ENCODE peak calls at places on chromosomes 4 and X, in eight cellular contexts. C is astrocyte of the hippocampus; A is nucleus accumbens; V is osteocyte; I is Jurkat, Clone E6-1; E is NCI-H2081; L is foreskin fibroblast; J is A172. D is an unnamed sample.

GRCh38 chr4:5758741-5759140 is 47.7 kb downstream of the EVC start:
- DNase-seq in C (peak), A (peak), V (peak), I (no peak), E (no peak), L (peak), J (peak), D (no peak)

GRCh38 chrX:1178580-1179057 is 33.8 kb downstream of the CRLF2 start:
- DNase-seq in C (peak), A (no peak), V (peak), I (no peak), E (no peak), L (no peak), J (no peak), D (no peak)

GRCh38 chr4:128349921-128350320 is 62.3 kb upstream of the PGRMC2 start:
- DNase-seq in C (no peak), A (no peak), V (no peak), I (no peak), E (no peak), L (peak), J (peak), D (no peak)

GRCh38 chr4:76252271-76252653 is 741 bp downstream of the FAM47E start:
- DNase-seq in C (no peak), A (no peak), V (no peak), I (no peak), E (no peak), L (peak), J (no peak), D (no peak)

GRCh38 chr4:26048962-26049361 is 134.9 kb downstream of the SMIM20 start:
- DNase-seq in C (no peak), A (no peak), V (no peak), I (no peak), E (no peak), L (peak), J (no peak), D (no peak)

GRCh38 chrX:129679856-129680255 is 25.1 kb upstream of the APLN start:
- DNase-seq in C (no peak), A (no peak), V (peak), I (no peak), E (peak), L (no peak), J (no peak), D (no peak)

GRCh38 chr4:155319506-155319905 is 57.3 kb downstream of the MAP9 start:
- DNase-seq in C (peak), A (no peak), V (no peak), I (no peak), E (no peak), L (no peak), J (peak), D (no peak)

GRCh38 chr4:73069338-73070071 is at the start of gene COX18:
- DNase-seq in C (peak), A (peak), V (peak), I (peak), E (peak), L (peak), J (peak), D (peak)

GRCh38 chr4:7381890-7382633 is 52.7 kb downstream of the PSAPL1 start:
- DNase-seq in C (no peak), A (no peak), V (no peak), I (no peak), E (no peak), L (no peak), J (no peak), D (no peak)

GRCh38 chr4:24741915-24742314 is 53.5 kb upstream of the SOD3 start:
- DNase-seq in C (no peak), A (no peak), V (peak), I (no peak), E (no peak), L (no peak), J (no peak), D (no peak)

GRCh38 chr4:176013466-176014247 is 52.0 kb upstream of the WDR17 start:
- DNase-seq in C (no peak), A (no peak), V (no peak), I (no peak), E (no peak), L (no peak), J (no peak), D (no peak)

GRCh38 chr4:12586607-12587006 is 897.5 kb downstream of the RAB28 start:
- DNase-seq in C (no peak), A (no peak), V (no peak), I (no peak), E (no peak), L (no peak), J (no peak), D (no peak)

GRCh38 chr4:52173470-52174055 is 122.5 kb downstream of the SPATA18 start:
- DNase-seq in C (no peak), A (no peak), V (no peak), I (no peak), E (no peak), L (peak), J (no peak), D (no peak)

GRCh38 chr4:88341227-88342192 is 37.1 kb upstream of the HERC6 start:
- DNase-seq in C (peak), A (no peak), V (no peak), I (no peak), E (no peak), L (peak), J (peak), D (no peak)

GRCh38 chr4:72006576-72006975 is 25.2 kb upstream of the NPFFR2 start:
- DNase-seq in C (peak), A (no peak), V (no peak), I (no peak), E (no peak), L (no peak), J (peak), D (no peak)

GRCh38 chrX:125826080-125826479 is 340.0 kb downstream of the DCAF12L2 start:
- DNase-seq in C (peak), A (no peak), V (no peak), I (no peak), E (no peak), L (no peak), J (no peak), D (no peak)

GRCh38 chrX:46117234-46117633 is 428.0 kb downstream of the ZNF674 start:
- DNase-seq in C (no peak), A (no peak), V (no peak), I (no peak), E (no peak), L (no peak), J (no peak), D (no peak)

GRCh38 chrX:129925305-129926092 is 19.5 kb downstream of the UTP14A start:
- DNase-seq in C (peak), A (peak), V (peak), I (peak), E (peak), L (peak), J (peak), D (peak)

GRCh38 chrX:65671966-65672365 is 4.5 kb downstream of the MSN start:
- DNase-seq in C (no peak), A (no peak), V (no peak), I (no peak), E (no peak), L (no peak), J (no peak), D (no peak)

GRCh38 chr4:110085131-110085530 is 113.3 kb downstream of the ELOVL6 start:
- DNase-seq in C (no peak), A (no peak), V (no peak), I (peak), E (no peak), L (no peak), J (peak), D (no peak)

GRCh38 chrX:19839770-19840254 is 47.6 kb downstream of the SH3KBP1 start:
- DNase-seq in C (no peak), A (no peak), V (peak), I (peak), E (no peak), L (no peak), J (peak), D (no peak)

GRCh38 chr4:41822326-41822725 is 73.8 kb upstream of the PHOX2B start:
- DNase-seq in C (no peak), A (no peak), V (no peak), I (no peak), E (no peak), L (no peak), J (no peak), D (no peak)

GRCh38 chr4:87316961-87317360 is 5.7 kb downstream of the HSD17B13 start:
- DNase-seq in C (no peak), A (no peak), V (no peak), I (no peak), E (no peak), L (no peak), J (no peak), D (no peak)

GRCh38 chr4:178523038-178523437 is 1080.8 kb upstream of the AGA start:
- DNase-seq in C (no peak), A (no peak), V (no peak), I (no peak), E (no peak), L (no peak), J (no peak), D (no peak)

GRCh38 chr4:57064811-57065711 is 45.1 kb downstream of the IGFBP7 start:
- DNase-seq in C (peak), A (no peak), V (peak), I (no peak), E (no peak), L (peak), J (peak), D (no peak)

GRCh38 chr4:85732124-85732523 is 257.2 kb downstream of the ARHGAP24 start:
- DNase-seq in C (no peak), A (no peak), V (no peak), I (no peak), E (no peak), L (no peak), J (no peak), D (no peak)

GRCh38 chrX:19677121-19677520 is 161.8 kb upstream of the MAP3K15 start:
- DNase-seq in C (no peak), A (no peak), V (no peak), I (no peak), E (no peak), L (no peak), J (no peak), D (no peak)

GRCh38 chr4:47120783-47121182 is 89.4 kb downstream of the GABRB1 start:
- DNase-seq in C (no peak), A (peak), V (no peak), I (no peak), E (no peak), L (no peak), J (no peak), D (no peak)

GRCh38 chr4:118288097-118288496 is 64.7 kb downstream of the PRSS12 start:
- DNase-seq in C (no peak), A (no peak), V (no peak), I (no peak), E (no peak), L (peak), J (no peak), D (no peak)

GRCh38 chrX:110944323-110944761 is 148.7 kb upstream of the CHRDL1 start:
- DNase-seq in C (peak), A (no peak), V (no peak), I (no peak), E (peak), L (peak), J (no peak), D (no peak)

GRCh38 chr4:67593741-67594175 is 35.2 kb downstream of the STAP1 start:
- DNase-seq in C (no peak), A (no peak), V (no peak), I (no peak), E (no peak), L (peak), J (no peak), D (no peak)

GRCh38 chr4:3397128-3397527 is 44.6 kb upstream of the HGFAC start:
- DNase-seq in C (no peak), A (no peak), V (no peak), I (no peak), E (no peak), L (no peak), J (no peak), D (no peak)

D was measured in progenitor cell of endocrine pancreas.